ENCODE peak calls at places on chromosomes 16 and 17, in six cellular contexts. One of them, this sample, is unnamed.

GRCh38 chr16:26701243-26701886 is 365.4 kb upstream of the C16orf82 start:
- DNase-seq in K562: no peak
- DNase-seq in A549: no peak
- DNase-seq in HepG2: no peak
- DNase-seq in endothelial cell of umbilical vein: no peak
- DNase-seq in WTC11: no peak
- DNase-seq in this sample: no peak

GRCh38 chr16:35150805-35151312 is 1691.4 kb downstream of the TP53TG3F start:
- DNase-seq in A549: no peak
- DNase-seq in HepG2: no peak
- DNase-seq in WTC11: no peak
- DNase-seq in endothelial cell of umbilical vein: no peak
- DNase-seq in K562: no peak
- DNase-seq in this sample: no peak

GRCh38 chr17:65855245-65855644 is 293.8 kb upstream of the AXIN2 start:
- DNase-seq in endothelial cell of umbilical vein: peak
- DNase-seq in K562: no peak
- DNase-seq in WTC11: no peak
- DNase-seq in HepG2: no peak
- DNase-seq in A549: peak
- DNase-seq in this sample: peak

GRCh38 chr17:32445497-32445896 is 1.2 kb downstream of the PSMD11 start:
- DNase-seq in HepG2: no peak
- DNase-seq in endothelial cell of umbilical vein: no peak
- DNase-seq in WTC11: no peak
- DNase-seq in A549: no peak
- DNase-seq in K562: no peak
- DNase-seq in this sample: no peak

GRCh38 chr16:30741461-30741914 is 6.7 kb upstream of the PHKG2 start:
- DNase-seq in HepG2: peak
- DNase-seq in K562: no peak
- DNase-seq in A549: peak
- DNase-seq in endothelial cell of umbilical vein: peak
- DNase-seq in WTC11: no peak
- DNase-seq in this sample: no peak

GRCh38 chr16:82936941-82937551 is 310.3 kb downstream of the CDH13 start:
- DNase-seq in K562: no peak
- DNase-seq in HepG2: no peak
- DNase-seq in A549: no peak
- DNase-seq in endothelial cell of umbilical vein: peak
- DNase-seq in WTC11: no peak
- DNase-seq in this sample: no peak

GRCh38 chr16:85956426-85956825 is 57.5 kb downstream of the IRF8 start:
- DNase-seq in K562: no peak
- DNase-seq in HepG2: no peak
- DNase-seq in endothelial cell of umbilical vein: no peak
- DNase-seq in WTC11: no peak
- DNase-seq in A549: no peak
- DNase-seq in this sample: no peak

GRCh38 chr17:29112780-29113295 is 67.4 kb downstream of the MYO18A start:
- DNase-seq in K562: no peak
- DNase-seq in HepG2: no peak
- DNase-seq in endothelial cell of umbilical vein: no peak
- DNase-seq in A549: no peak
- DNase-seq in WTC11: no peak
- DNase-seq in this sample: no peak

GRCh38 chr17:65323055-65323454 is 185.9 kb downstream of the RGS9 start:
- DNase-seq in endothelial cell of umbilical vein: no peak
- DNase-seq in K562: peak
- DNase-seq in HepG2: no peak
- DNase-seq in A549: no peak
- DNase-seq in WTC11: no peak
- DNase-seq in this sample: no peak

GRCh38 chr16:49986351-49987124 is 38.5 kb upstream of the CNEP1R1 start:
- DNase-seq in A549: no peak
- DNase-seq in endothelial cell of umbilical vein: peak
- DNase-seq in WTC11: no peak
- DNase-seq in HepG2: peak
- DNase-seq in K562: peak
- DNase-seq in this sample: no peak

GRCh38 chr16:85453701-85454100 is 159.4 kb upstream of the GSE1 start:
- DNase-seq in WTC11: no peak
- DNase-seq in A549: no peak
- DNase-seq in endothelial cell of umbilical vein: no peak
- DNase-seq in HepG2: no peak
- DNase-seq in K562: no peak
- DNase-seq in this sample: no peak

DNA sequence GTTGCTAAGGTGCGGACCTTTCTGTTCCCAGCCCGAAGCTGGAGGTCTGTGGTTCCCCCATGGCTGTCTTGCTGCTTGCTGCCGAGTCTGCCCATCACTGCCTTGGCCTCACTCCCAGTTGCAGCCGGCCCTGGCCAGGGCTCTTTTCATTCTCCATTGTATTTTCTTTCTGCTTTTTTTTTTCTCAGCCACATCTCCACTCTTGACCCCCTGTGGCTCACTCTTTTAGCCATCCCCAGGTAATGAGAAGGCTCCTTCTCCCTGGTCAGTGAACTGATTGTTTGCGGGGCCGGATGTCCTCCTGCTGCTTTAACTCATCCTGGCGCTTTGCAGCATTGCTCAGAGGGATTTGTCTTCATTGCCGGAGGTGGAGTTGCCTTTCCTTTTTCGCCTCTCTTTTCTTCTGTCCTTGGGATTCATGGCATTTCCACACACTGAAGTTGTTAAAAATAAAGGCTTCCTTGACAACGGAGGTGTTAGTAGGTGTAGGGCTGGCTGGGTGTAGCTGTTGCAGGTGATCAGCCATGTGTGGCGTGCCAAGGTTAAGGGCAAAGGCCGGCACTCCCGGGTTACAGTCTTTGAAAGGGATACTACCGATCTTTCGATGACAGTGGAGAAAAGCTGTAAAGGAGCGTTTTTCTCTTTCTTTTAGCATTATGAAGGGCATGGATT is 34.1 kb downstream of the MAP2K6 start:
- DNase-seq in A549: no peak
- DNase-seq in WTC11: peak
- DNase-seq in K562: no peak
- DNase-seq in HepG2: no peak
- DNase-seq in endothelial cell of umbilical vein: peak
- DNase-seq in this sample: peak
- TF ChIP-seq JUN in A549: no peak
- TF ChIP-seq JUN in WTC11: no peak
- TF ChIP-seq JUN in K562: no peak
- TF ChIP-seq JUN in HepG2: no peak
- TF ChIP-seq JUN in endothelial cell of umbilical vein: no peak
- TF ChIP-seq JUN in this sample: no peak

GRCh38 chr17:67374329-67375053 is 2.6 kb upstream of the PITPNC1 start:
- DNase-seq in A549: peak
- DNase-seq in endothelial cell of umbilical vein: peak
- DNase-seq in K562: peak
- DNase-seq in HepG2: peak
- DNase-seq in WTC11: peak
- DNase-seq in this sample: peak
- TF ChIP-seq JUN in A549: no peak
- TF ChIP-seq JUN in endothelial cell of umbilical vein: no peak
- TF ChIP-seq JUN in K562: no peak
- TF ChIP-seq JUN in HepG2: no peak
- TF ChIP-seq JUN in WTC11: no peak
- TF ChIP-seq JUN in this sample: no peak

GRCh38 chr17:49015924-49016774 is 19.0 kb downstream of the IGF2BP1 start:
- DNase-seq in WTC11: no peak
- DNase-seq in A549: peak
- DNase-seq in HepG2: no peak
- DNase-seq in K562: no peak
- DNase-seq in endothelial cell of umbilical vein: peak
- DNase-seq in this sample: no peak

GRCh38 chr17:49018116-49018612 is 21.0 kb downstream of the IGF2BP1 start:
- DNase-seq in K562: no peak
- DNase-seq in WTC11: no peak
- DNase-seq in endothelial cell of umbilical vein: no peak
- DNase-seq in HepG2: no peak
- DNase-seq in A549: no peak
- DNase-seq in this sample: no peak

GRCh38 chr17:49015179-49015923 is 18.2 kb downstream of the IGF2BP1 start:
- DNase-seq in K562: no peak
- DNase-seq in HepG2: no peak
- DNase-seq in WTC11: no peak
- DNase-seq in endothelial cell of umbilical vein: no peak
- DNase-seq in A549: no peak
- DNase-seq in this sample: no peak

GRCh38 chr17:49018673-49019215 is 21.6 kb downstream of the IGF2BP1 start:
- DNase-seq in WTC11: no peak
- DNase-seq in HepG2: no peak
- DNase-seq in K562: no peak
- DNase-seq in endothelial cell of umbilical vein: no peak
- DNase-seq in A549: no peak
- DNase-seq in this sample: no peak

GRCh38 chr17:49016775-49017463 is 19.7 kb downstream of the IGF2BP1 start:
- DNase-seq in K562: no peak
- DNase-seq in WTC11: no peak
- DNase-seq in HepG2: no peak
- DNase-seq in A549: peak
- DNase-seq in endothelial cell of umbilical vein: peak
- DNase-seq in this sample: no peak
- TF ChIP-seq JUN in K562: no peak
- TF ChIP-seq JUN in WTC11: no peak
- TF ChIP-seq JUN in HepG2: no peak
- TF ChIP-seq JUN in A549: no peak
- TF ChIP-seq JUN in endothelial cell of umbilical vein: no peak
- TF ChIP-seq JUN in this sample: no peak

GRCh38 chr16:53523971-53524548 is 21.1 kb upstream of the AKTIP start:
- DNase-seq in HepG2: no peak
- DNase-seq in WTC11: no peak
- DNase-seq in K562: no peak
- DNase-seq in A549: no peak
- DNase-seq in endothelial cell of umbilical vein: no peak
- DNase-seq in this sample: no peak

GRCh38 chr16:53530741-53531140 is 27.7 kb upstream of the AKTIP start:
- DNase-seq in endothelial cell of umbilical vein: no peak
- DNase-seq in WTC11: no peak
- DNase-seq in K562: no peak
- DNase-seq in HepG2: no peak
- DNase-seq in A549: no peak
- DNase-seq in this sample: no peak

GRCh38 chr16:53529529-53529928 is 26.5 kb upstream of the AKTIP start:
- DNase-seq in A549: no peak
- DNase-seq in HepG2: no peak
- DNase-seq in endothelial cell of umbilical vein: no peak
- DNase-seq in WTC11: no peak
- DNase-seq in K562: no peak
- DNase-seq in this sample: no peak

GRCh38 chr16:53530046-53530445 is 27.0 kb upstream of the AKTIP start:
- DNase-seq in endothelial cell of umbilical vein: no peak
- DNase-seq in WTC11: no peak
- DNase-seq in A549: no peak
- DNase-seq in K562: no peak
- DNase-seq in HepG2: no peak
- DNase-seq in this sample: no peak

DNA sequence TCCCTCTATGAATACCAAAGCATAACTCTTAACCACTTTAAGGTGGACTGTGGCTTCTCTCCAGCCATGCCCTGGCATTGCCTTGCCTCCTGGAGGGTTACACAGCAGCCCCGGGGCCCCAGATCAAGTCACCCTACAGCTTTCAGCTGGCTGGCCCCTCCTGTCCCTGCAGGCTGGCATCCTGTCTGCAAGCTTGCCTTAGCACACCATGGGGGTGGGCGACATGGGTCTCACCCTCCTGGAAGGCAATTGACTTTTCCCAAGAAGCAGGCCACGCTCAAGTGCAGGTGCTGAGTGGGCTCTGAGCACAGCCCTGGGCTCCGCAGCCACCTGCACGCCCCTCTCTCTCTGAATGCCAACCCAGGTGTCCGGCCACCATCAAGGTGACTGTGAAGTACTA is 25.8 kb upstream of the AKTIP start:
- DNase-seq in K562: no peak
- DNase-seq in WTC11: no peak
- DNase-seq in A549: no peak
- DNase-seq in endothelial cell of umbilical vein: no peak
- DNase-seq in HepG2: no peak
- DNase-seq in this sample: no peak
- TF ChIP-seq JUN in K562: no peak
- TF ChIP-seq JUN in WTC11: no peak
- TF ChIP-seq JUN in A549: no peak
- TF ChIP-seq JUN in endothelial cell of umbilical vein: no peak
- TF ChIP-seq JUN in HepG2: no peak
- TF ChIP-seq JUN in this sample: no peak

GRCh38 chr17:77235370-77236080 is 94.8 kb downstream of the SEC14L1 start:
- DNase-seq in endothelial cell of umbilical vein: peak
- DNase-seq in K562: no peak
- DNase-seq in A549: no peak
- DNase-seq in WTC11: no peak
- DNase-seq in HepG2: no peak
- DNase-seq in this sample: no peak
- TF ChIP-seq JUN in endothelial cell of umbilical vein: peak
- TF ChIP-seq JUN in K562: no peak
- TF ChIP-seq JUN in A549: no peak
- TF ChIP-seq JUN in WTC11: no peak
- TF ChIP-seq JUN in HepG2: no peak
- TF ChIP-seq JUN in this sample: no peak

GRCh38 chr17:81537343-81537855 is 9.2 kb downstream of the FSCN2 start:
- DNase-seq in WTC11: peak
- DNase-seq in K562: no peak
- DNase-seq in A549: peak
- DNase-seq in HepG2: no peak
- DNase-seq in endothelial cell of umbilical vein: no peak
- DNase-seq in this sample: peak

GRCh38 chr17:81539961-81540675 is 11.9 kb downstream of the FSCN2 start:
- DNase-seq in endothelial cell of umbilical vein: no peak
- DNase-seq in A549: no peak
- DNase-seq in K562: no peak
- DNase-seq in WTC11: no peak
- DNase-seq in HepG2: no peak
- DNase-seq in this sample: no peak

GRCh38 chr17:81539571-81539900 is 11.4 kb downstream of the FSCN2 start:
- DNase-seq in A549: no peak
- DNase-seq in K562: no peak
- DNase-seq in WTC11: no peak
- DNase-seq in endothelial cell of umbilical vein: no peak
- DNase-seq in HepG2: no peak
- DNase-seq in this sample: no peak

GRCh38 chr17:81537856-81538555 is 9.8 kb downstream of the FSCN2 start:
- DNase-seq in A549: no peak
- DNase-seq in HepG2: no peak
- DNase-seq in K562: no peak
- DNase-seq in WTC11: no peak
- DNase-seq in endothelial cell of umbilical vein: no peak
- DNase-seq in this sample: no peak

GRCh38 chr17:81538651-81539570 is 10.7 kb downstream of the FSCN2 start:
- DNase-seq in endothelial cell of umbilical vein: no peak
- DNase-seq in A549: no peak
- DNase-seq in K562: no peak
- DNase-seq in HepG2: no peak
- DNase-seq in WTC11: no peak
- DNase-seq in this sample: no peak
- TF ChIP-seq JUN in endothelial cell of umbilical vein: no peak
- TF ChIP-seq JUN in A549: no peak
- TF ChIP-seq JUN in K562: no peak
- TF ChIP-seq JUN in HepG2: no peak
- TF ChIP-seq JUN in WTC11: no peak
- TF ChIP-seq JUN in this sample: no peak

GRCh38 chr17:81044764-81045589 is 10.0 kb downstream of the BAIAP2 start:
- DNase-seq in endothelial cell of umbilical vein: peak
- DNase-seq in HepG2: peak
- DNase-seq in WTC11: no peak
- DNase-seq in K562: no peak
- DNase-seq in A549: no peak
- DNase-seq in this sample: no peak
- TF ChIP-seq JUN in endothelial cell of umbilical vein: no peak
- TF ChIP-seq JUN in HepG2: no peak
- TF ChIP-seq JUN in WTC11: no peak
- TF ChIP-seq JUN in K562: no peak
- TF ChIP-seq JUN in A549: no peak
- TF ChIP-seq JUN in this sample: no peak